ENCODE peak calls at places on chromosomes 1 and 21, in six cellular contexts. I is AG10803; C is naive thymus-derived CD8-positive, alpha-beta T cell; O is NCI-H2081; Q is glomerular endothelial cell; U is aorta. V is an unnamed sample.

GRCh38 chr1:193348126-193349045 is 162.0 kb upstream of the B3GALT2 start:
- DNase-seq in I (peak), C (no peak), O (no peak), Q (no peak), U (no peak), V (peak)

GRCh38 chr1:236209185-236209584 is 66.8 kb downstream of the GPR137B start:
- DNase-seq in I (no peak), C (no peak), O (no peak), Q (no peak), U (no peak), V (peak)

GRCh38 chr1:158180741-158181576 is at the start of gene CD1D:
- DNase-seq in I (no peak), C (no peak), O (no peak), Q (no peak), U (peak), V (peak)

GRCh38 chr1:45353685-45354084 is 13.4 kb upstream of the MUTYH start:
- DNase-seq in I (no peak), C (no peak), O (no peak), Q (no peak), U (no peak), V (no peak)

GRCh38 chr1:116853680-116854191 is 56.0 kb upstream of the PTGFRN start:
- DNase-seq in I (peak), C (no peak), O (peak), Q (peak), U (no peak), V (peak)

GRCh38 chr1:26041978-26042377 is 3.9 kb downstream of the SLC30A2 start:
- DNase-seq in I (no peak), C (no peak), O (no peak), Q (no peak), U (no peak), V (no peak)

GRCh38 chr1:167294528-167294927 is 73.8 kb downstream of the POU2F1 start:
- DNase-seq in I (no peak), C (no peak), O (no peak), Q (no peak), U (no peak), V (peak)

GRCh38 chr1:165900576-165901380 is 73.4 kb downstream of the UCK2 start:
- DNase-seq in I (peak), C (no peak), O (peak), Q (no peak), U (peak), V (peak)

GRCh38 chr21:45582128-45582527 is 39.9 kb upstream of the SLC19A1 start:
- DNase-seq in I (no peak), C (no peak), O (no peak), Q (no peak), U (no peak), V (no peak)

GRCh38 chr1:214514819-214515383 is 36.5 kb downstream of the PTPN14 start:
- DNase-seq in I (no peak), C (no peak), O (no peak), Q (no peak), U (no peak), V (no peak)

GRCh38 chr1:62364726-62365125 is 45.5 kb upstream of the KANK4 start:
- DNase-seq in I (no peak), C (no peak), O (no peak), Q (no peak), U (no peak), V (no peak)

GRCh38 chr21:16838330-16838729 is 674.5 kb upstream of the CXADR start:
- DNase-seq in I (no peak), C (no peak), O (no peak), Q (no peak), U (no peak), V (no peak)

GRCh38 chr21:16248705-16249104 is 518.9 kb downstream of the USP25 start:
- DNase-seq in I (no peak), C (no peak), O (no peak), Q (no peak), U (no peak), V (no peak)

V was measured in fibroblast of villous mesenchyme.